ENCODE peak calls at places on chromosomes 1 and 21, in five cellular contexts. One of them, this sample, is unnamed. For H3K4me1, the result is how much of the 10 kb centered on the place peaks cover.

GRCh38 chr1:151584278-151584677 is 27.6 kb upstream of the SNX27 start:
- DNase-seq in stomach: peak
- DNase-seq in ovary: no peak
- DNase-seq in esophagus squamous epithelium: no peak
- DNase-seq in H1: no peak
- DNase-seq in this sample: no peak

GRCh38 chr1:15698201-15698600 is 14.1 kb downstream of the PLEKHM2 start:
- DNase-seq in stomach: no peak
- DNase-seq in ovary: no peak
- DNase-seq in esophagus squamous epithelium: no peak
- DNase-seq in H1: no peak
- DNase-seq in this sample: no peak

GRCh38 chr1:63624911-63625310 is 31.7 kb downstream of the PGM1 start:
- DNase-seq in stomach: no peak
- DNase-seq in ovary: no peak
- DNase-seq in esophagus squamous epithelium: no peak
- DNase-seq in H1: no peak
- DNase-seq in this sample: no peak

GRCh38 chr1:7375329-7375728 is 395.8 kb upstream of the VAMP3 start:
- DNase-seq in stomach: peak
- DNase-seq in ovary: no peak
- DNase-seq in esophagus squamous epithelium: no peak
- DNase-seq in H1: no peak
- DNase-seq in this sample: no peak

GRCh38 chr1:174408142-174408541 is 39.6 kb upstream of the GPR52 start:
- DNase-seq in stomach: no peak
- DNase-seq in ovary: no peak
- DNase-seq in esophagus squamous epithelium: no peak
- DNase-seq in H1: no peak
- DNase-seq in this sample: no peak

GRCh38 chr1:46784666-46785065 is 14.2 kb upstream of the CYP4B1 start:
- DNase-seq in stomach: no peak
- DNase-seq in ovary: no peak
- DNase-seq in esophagus squamous epithelium: no peak
- DNase-seq in H1: no peak
- DNase-seq in this sample: no peak

GRCh38 chr1:242890211-242890741 is 364.8 kb downstream of the CEP170 start:
- DNase-seq in stomach: no peak
- DNase-seq in ovary: no peak
- DNase-seq in esophagus squamous epithelium: no peak
- DNase-seq in H1: peak
- DNase-seq in this sample: peak

GRCh38 chr1:206635983-206636354 is 633 bp downstream of the DYRK3 start:
- DNase-seq in stomach: no peak
- DNase-seq in ovary: no peak
- DNase-seq in esophagus squamous epithelium: no peak
- DNase-seq in H1: no peak
- DNase-seq in this sample: no peak

GRCh38 chr1:176826265-176826664 is 338.2 kb downstream of the ASTN1 start:
- DNase-seq in stomach: no peak
- DNase-seq in ovary: no peak
- DNase-seq in esophagus squamous epithelium: no peak
- DNase-seq in H1: no peak
- DNase-seq in this sample: no peak

GRCh38 chr21:36471254-36471723 is 8.6 kb downstream of the CLDN14 start:
- DNase-seq in stomach: no peak
- DNase-seq in ovary: no peak
- DNase-seq in esophagus squamous epithelium: no peak
- DNase-seq in H1: no peak
- DNase-seq in this sample: no peak

GRCh38 chr1:89721351-89721750 is 88.4 kb downstream of the LRRC8C start:
- DNase-seq in stomach: no peak
- DNase-seq in ovary: no peak
- DNase-seq in esophagus squamous epithelium: no peak
- DNase-seq in H1: no peak
- DNase-seq in this sample: no peak

GRCh38 chr21:44681861-44682579 is at the start of gene KRTAP12-1:
- DNase-seq in stomach: no peak
- DNase-seq in ovary: no peak
- DNase-seq in esophagus squamous epithelium: no peak
- DNase-seq in H1: no peak
- DNase-seq in this sample: no peak

GRCh38 chr1:91712981-91713841 is 172.7 kb downstream of the TGFBR3 start:
- DNase-seq in stomach: no peak
- DNase-seq in ovary: peak
- DNase-seq in esophagus squamous epithelium: no peak
- DNase-seq in H1: no peak
- DNase-seq in this sample: peak

GRCh38 chr1:18734461-18735368 is 104.1 kb downstream of the PAX7 start:
- DNase-seq in stomach: no peak
- DNase-seq in ovary: no peak
- DNase-seq in esophagus squamous epithelium: no peak
- DNase-seq in H1: no peak
- DNase-seq in this sample: no peak

GRCh38 chr21:34514576-34515135 is 2.6 kb upstream of the KCNE1 start:
- DNase-seq in stomach: no peak
- DNase-seq in ovary: no peak
- DNase-seq in esophagus squamous epithelium: no peak
- DNase-seq in H1: no peak
- DNase-seq in this sample: no peak

GRCh38 chr1:99004270-99005141 is at the start of gene PLPPR5:
- DNase-seq in stomach: no peak
- DNase-seq in ovary: no peak
- DNase-seq in esophagus squamous epithelium: no peak
- DNase-seq in H1: peak
- DNase-seq in this sample: peak

GRCh38 chr1:14190508-14190907 is 408.0 kb upstream of the KAZN start:
- DNase-seq in stomach: no peak
- DNase-seq in ovary: no peak
- DNase-seq in esophagus squamous epithelium: no peak
- DNase-seq in H1: no peak
- DNase-seq in this sample: no peak

GRCh38 chr1:18681423-18681835 is 50.8 kb downstream of the PAX7 start:
- DNase-seq in stomach: no peak
- DNase-seq in ovary: no peak
- DNase-seq in esophagus squamous epithelium: no peak
- DNase-seq in H1: no peak
- DNase-seq in this sample: no peak

GRCh38 chr1:226738421-226738994 is 574 bp downstream of the ITPKB start:
- DNase-seq in stomach: peak
- DNase-seq in ovary: peak
- DNase-seq in esophagus squamous epithelium: no peak
- DNase-seq in H1: peak
- DNase-seq in this sample: peak

GRCh38 chr1:32013386-32014198 is at the start of gene KHDRBS1:
- DNase-seq in stomach: peak
- DNase-seq in ovary: peak
- DNase-seq in esophagus squamous epithelium: peak
- DNase-seq in H1: peak
- DNase-seq in this sample: peak

GRCh38 chr1:32012709-32013385 is 821 bp upstream of the KHDRBS1 start:
- DNase-seq in stomach: no peak
- DNase-seq in ovary: no peak
- DNase-seq in esophagus squamous epithelium: no peak
- DNase-seq in H1: no peak
- DNase-seq in this sample: no peak

GRCh38 chr1:32007591-32007940 is 6.1 kb upstream of the KHDRBS1 start:
- DNase-seq in stomach: no peak
- DNase-seq in ovary: no peak
- DNase-seq in esophagus squamous epithelium: no peak
- DNase-seq in H1: no peak
- DNase-seq in this sample: no peak

GRCh38 chr1:32014199-32014936 is 700 bp downstream of the KHDRBS1 start:
- DNase-seq in stomach: peak
- DNase-seq in ovary: peak
- DNase-seq in esophagus squamous epithelium: no peak
- DNase-seq in H1: peak
- DNase-seq in this sample: peak

DNA sequence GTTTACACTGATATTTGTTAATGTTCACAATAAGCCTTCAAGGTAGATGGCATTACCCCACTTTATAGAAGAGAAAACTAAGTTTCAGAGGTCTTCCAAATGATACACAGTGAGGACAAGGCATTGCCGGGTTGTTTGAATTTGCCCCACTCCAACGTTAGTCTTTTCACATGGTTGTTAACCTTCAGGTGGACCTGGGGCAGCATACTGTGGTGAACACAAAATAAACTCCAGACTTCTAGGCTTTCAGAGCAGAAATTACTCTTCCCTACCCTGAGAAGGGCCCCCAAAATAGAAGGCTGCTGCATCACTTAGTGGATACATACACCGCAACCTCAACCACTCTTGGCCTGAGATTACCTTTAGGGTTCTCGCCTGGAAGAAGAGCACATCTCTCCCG is 3.4 kb upstream of the KHDRBS1 start:
- DNase-seq in stomach: no peak
- DNase-seq in ovary: no peak
- DNase-seq in esophagus squamous epithelium: no peak
- DNase-seq in H1: no peak
- DNase-seq in this sample: no peak
- H3K4me1 ChIP-seq in stomach: under half
- H3K4me1 ChIP-seq in ovary: under half
- H3K4me1 ChIP-seq in esophagus squamous epithelium: under half
- H3K4me1 ChIP-seq in H1: under half
- H3K4me1 ChIP-seq in this sample: under half

GRCh38 chr1:168834225-168834872 is 105.3 kb upstream of the DPT start:
- DNase-seq in stomach: no peak
- DNase-seq in ovary: no peak
- DNase-seq in esophagus squamous epithelium: no peak
- DNase-seq in H1: no peak
- DNase-seq in this sample: no peak
- TF ChIP-seq POLR2A in stomach: no peak
- TF ChIP-seq POLR2A in ovary: no peak
- TF ChIP-seq POLR2A in esophagus squamous epithelium: no peak
- TF ChIP-seq POLR2A in H1: no peak
- TF ChIP-seq POLR2A in this sample: no peak

GRCh38 chr1:53367503-53368313 is 39.8 kb upstream of the LRP8 start:
- DNase-seq in stomach: peak
- DNase-seq in ovary: peak
- DNase-seq in esophagus squamous epithelium: no peak
- DNase-seq in H1: peak
- DNase-seq in this sample: no peak

GRCh38 chr1:53369034-53369750 is 41.3 kb upstream of the LRP8 start:
- DNase-seq in stomach: peak
- DNase-seq in ovary: peak
- DNase-seq in esophagus squamous epithelium: no peak
- DNase-seq in H1: peak
- DNase-seq in this sample: no peak

GRCh38 chr1:53365405-53366063 is 37.7 kb upstream of the LRP8 start:
- DNase-seq in stomach: peak
- DNase-seq in ovary: peak
- DNase-seq in esophagus squamous epithelium: no peak
- DNase-seq in H1: peak
- DNase-seq in this sample: no peak

GRCh38 chr1:53368314-53369033 is 40.6 kb upstream of the LRP8 start:
- DNase-seq in stomach: peak
- DNase-seq in ovary: peak
- DNase-seq in esophagus squamous epithelium: no peak
- DNase-seq in H1: peak
- DNase-seq in this sample: peak

GRCh38 chr1:53366901-53367502 is 39.1 kb upstream of the LRP8 start:
- DNase-seq in stomach: peak
- DNase-seq in ovary: peak
- DNase-seq in esophagus squamous epithelium: no peak
- DNase-seq in H1: peak
- DNase-seq in this sample: peak
- H3K4me3 ChIP-seq in stomach: no peak
- H3K4me3 ChIP-seq in ovary: no peak
- H3K4me3 ChIP-seq in esophagus squamous epithelium: no peak
- H3K4me3 ChIP-seq in H1: no peak
- H3K4me3 ChIP-seq in this sample: no peak

GRCh38 chr1:180568211-180568610 is 9.4 kb downstream of the OVAAL start:
- DNase-seq in stomach: no peak
- DNase-seq in ovary: no peak
- DNase-seq in esophagus squamous epithelium: no peak
- DNase-seq in H1: no peak
- DNase-seq in this sample: no peak

GRCh38 chr1:180565472-180565871 is 6.7 kb downstream of the OVAAL start:
- DNase-seq in stomach: no peak
- DNase-seq in ovary: no peak
- DNase-seq in esophagus squamous epithelium: no peak
- DNase-seq in H1: no peak
- DNase-seq in this sample: no peak

GRCh38 chr1:180566495-180566894 is 7.7 kb downstream of the OVAAL start:
- DNase-seq in stomach: no peak
- DNase-seq in ovary: no peak
- DNase-seq in esophagus squamous epithelium: no peak
- DNase-seq in H1: no peak
- DNase-seq in this sample: no peak

GRCh38 chr1:180566048-180566447 is 7.3 kb downstream of the OVAAL start:
- DNase-seq in stomach: no peak
- DNase-seq in ovary: no peak
- DNase-seq in esophagus squamous epithelium: no peak
- DNase-seq in H1: no peak
- DNase-seq in this sample: no peak

DNA sequence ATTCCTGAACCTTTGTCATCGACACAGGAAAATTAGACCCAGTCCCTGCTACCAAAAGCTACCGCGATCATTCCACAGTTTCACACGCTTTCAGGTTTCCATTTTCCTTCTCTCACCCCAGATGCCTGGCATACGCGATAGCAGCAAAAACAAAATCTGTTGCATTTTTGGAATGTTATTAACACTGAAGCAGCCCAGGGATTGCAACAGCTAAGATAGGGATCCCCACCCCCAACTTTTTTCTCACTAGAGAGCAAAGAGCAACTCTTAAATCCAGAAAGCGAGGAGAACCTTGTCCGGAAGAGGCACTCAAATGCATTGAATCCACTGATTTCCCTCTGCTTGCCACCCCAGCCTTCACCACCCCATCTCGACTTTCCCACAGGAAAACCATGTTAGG is 8.9 kb downstream of the OVAAL start:
- DNase-seq in stomach: no peak
- DNase-seq in ovary: no peak
- DNase-seq in esophagus squamous epithelium: no peak
- DNase-seq in H1: no peak
- DNase-seq in this sample: no peak
- H3K4me1 ChIP-seq in stomach: under half
- H3K4me1 ChIP-seq in ovary: under half
- H3K4me1 ChIP-seq in esophagus squamous epithelium: under half
- H3K4me1 ChIP-seq in H1: under half
- H3K4me1 ChIP-seq in this sample: under half

GRCh38 chr1:156090822-156091188 is 8.5 kb upstream of the MEX3A start:
- DNase-seq in stomach: peak
- DNase-seq in ovary: peak
- DNase-seq in esophagus squamous epithelium: no peak
- DNase-seq in H1: peak
- DNase-seq in this sample: peak
- TF ChIP-seq POLR2A in stomach: no peak
- TF ChIP-seq POLR2A in ovary: no peak
- TF ChIP-seq POLR2A in esophagus squamous epithelium: no peak
- TF ChIP-seq POLR2A in H1: no peak
- TF ChIP-seq POLR2A in this sample: no peak

DNA sequence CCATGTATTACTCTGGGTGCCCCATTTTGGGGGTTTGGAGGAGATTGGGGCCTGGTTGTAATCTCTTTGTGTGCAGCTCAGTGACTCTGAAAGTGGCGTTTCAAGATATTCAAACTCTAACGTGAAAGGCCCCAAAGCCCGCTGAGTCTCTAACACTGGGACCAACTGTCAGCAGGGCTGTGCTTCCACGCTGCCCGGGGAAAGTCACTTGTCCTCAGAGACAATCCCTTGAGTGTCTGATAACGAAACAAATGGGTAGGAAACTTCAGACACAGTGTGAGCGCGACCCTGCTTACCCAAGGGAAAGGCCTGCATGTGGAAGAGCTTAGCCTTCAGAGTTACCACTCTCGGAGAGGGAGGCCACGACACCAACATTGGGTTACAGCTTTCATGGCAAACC is 832 bp downstream of the UBASH3A start:
- DNase-seq in stomach: no peak
- DNase-seq in ovary: no peak
- DNase-seq in esophagus squamous epithelium: no peak
- DNase-seq in H1: no peak
- DNase-seq in this sample: no peak
- H3K4me3 ChIP-seq in stomach: no peak
- H3K4me3 ChIP-seq in ovary: no peak
- H3K4me3 ChIP-seq in esophagus squamous epithelium: no peak
- H3K4me3 ChIP-seq in H1: no peak
- H3K4me3 ChIP-seq in this sample: peak

This sample was measured in heart left ventricle.